ENCODE peak calls at places on chromosomes 7 and 10, in six cellular contexts. U, W, M, J, P and E are unnamed samples.

GRCh38 chr10:17835688-17836087 is 26.5 kb downstream of the MRC1 start:
- DNase-seq in W (no peak), U (no peak), M (no peak), J (no peak), P (no peak), E (no peak)

GRCh38 chr7:45670227-45670626 is 96.1 kb downstream of the ADCY1 start:
- DNase-seq in J (peak; percentile 24), U (no peak), M (no peak), P (no peak), W (no peak), E (no peak)

GRCh38 chr10:98337484-98337883 is 69.5 kb upstream of the LOXL4 start:
- DNase-seq in W (no peak), P (no peak), U (no peak), J (no peak), M (no peak), E (no peak)

GRCh38 chr10:86359111-86359510 is 7.5 kb downstream of the GRID1 start:
- DNase-seq in P (no peak), U (no peak), M (no peak), W (no peak), J (no peak), E (no peak)

GRCh38 chr7:102119925-102120324 is 166.7 kb upstream of the SH2B2 start:
- DNase-seq in M (no peak), W (no peak), U (no peak), P (no peak), J (no peak), E (no peak)

GRCh38 chr7:113629244-113629643 is 289.6 kb downstream of the PPP1R3A start:
- DNase-seq in U (no peak), P (no peak), J (no peak), M (no peak), W (no peak), E (no peak)

GRCh38 chr10:119755446-119755845 is 29.6 kb downstream of the INPP5F start:
- DNase-seq in W (no peak), P (no peak), U (no peak), M (no peak), J (no peak), E (no peak)

GRCh38 chr10:9625266-9625776 is 1392.4 kb upstream of the CELF2 start:
- DNase-seq in J (no peak), P (no peak), U (no peak), W (no peak), M (no peak), E (no peak)

GRCh38 chr7:157517782-157518513 is 181.1 kb downstream of the DNAJB6 start:
- DNase-seq in J (no peak), M (no peak), W (peak; percentile 6), P (no peak), U (no peak), E (no peak)

GRCh38 chr7:82760092-82760491 is 316.5 kb upstream of the CACNA2D1 start:
- DNase-seq in P (no peak), U (no peak), J (no peak), W (no peak), M (no peak), E (no peak)

GRCh38 chr7:2968176-2968575 is 75.5 kb downstream of the CARD11 start:
- DNase-seq in J (peak; percentile 8), U (no peak), W (no peak), M (no peak), P (no peak), E (no peak)

GRCh38 chr7:133139350-133139749 is 57.5 kb upstream of the CHCHD3 start:
- DNase-seq in W (no peak), U (peak; percentile 63), P (no peak), M (no peak), J (no peak), E (no peak)

GRCh38 chr10:16732376-16732775 is 84.8 kb downstream of the RSU1 start:
- DNase-seq in J (no peak), W (no peak), M (no peak), U (no peak), P (no peak), E (no peak)

GRCh38 chr7:149490083-149490482 is 7.5 kb downstream of the ZNF746 start:
- DNase-seq in J (no peak), P (no peak), W (no peak), U (no peak), M (no peak), E (no peak)

GRCh38 chr7:17580141-17580540 is 281.7 kb downstream of the AHR start:
- DNase-seq in J (no peak), U (no peak), W (no peak), P (no peak), M (no peak), E (no peak)

GRCh38 chr7:22094413-22095304 is 149.0 kb upstream of the CDCA7L start:
- DNase-seq in P (no peak), U (no peak), W (no peak), J (peak; percentile 58), M (no peak), E (no peak)

GRCh38 chr7:39720586-39720985 is 97.2 kb downstream of the RALA start:
- DNase-seq in M (no peak), U (no peak), J (no peak), W (no peak), P (no peak), E (no peak)

GRCh38 chr10:33749042-33749441 is 414.6 kb upstream of the NRP1 start:
- DNase-seq in M (no peak), U (no peak), W (no peak), P (no peak), J (no peak), E (no peak)

GRCh38 chr7:154853727-154854095 is 149.2 kb downstream of the PAXIP1 start:
- DNase-seq in U (no peak), M (no peak), J (no peak), P (no peak), W (no peak), E (no peak)

GRCh38 chr7:25454562-25455031 is 226.3 kb upstream of the NPVF start:
- DNase-seq in P (peak; percentile 18), W (no peak), J (no peak), U (peak; percentile 43), M (no peak), E (no peak)

GRCh38 chr10:18607979-18608378 is 43.4 kb downstream of the NSUN6 start:
- DNase-seq in U (no peak), W (no peak), P (no peak), J (no peak), M (no peak), E (no peak)

GRCh38 chr10:77801474-77802238 is 124.9 kb downstream of the DLG5 start:
- DNase-seq in J (no peak), W (peak; percentile 29), M (no peak), P (no peak), U (no peak), E (peak; percentile 21)

GRCh38 chr10:70840836-70841235 is 25.1 kb downstream of the SGPL1 start:
- DNase-seq in P (no peak), M (no peak), W (no peak), U (no peak), J (no peak), E (no peak)

GRCh38 chr10:1400129-1400865 is 337.0 kb downstream of the ADARB2 start:
- DNase-seq in U (no peak), J (peak; percentile 24), P (no peak), M (no peak), W (no peak), E (no peak)

GRCh38 chr10:77710759-77711682 is 73.4 kb upstream of the KCNMA1 start:
- DNase-seq in U (peak; percentile 92), J (peak; percentile 84), M (peak; percentile 55), P (peak; percentile 82), W (peak; percentile 69), E (peak; percentile 53)

GRCh38 chr7:84705701-84706100 is 481.2 kb downstream of the SEMA3D start:
- DNase-seq in P (no peak), U (no peak), W (no peak), J (no peak), M (no peak), E (no peak)

GRCh38 chr10:123154943-123155505 is 822 bp downstream of the BUB3 start:
- DNase-seq in U (no peak), J (no peak), M (no peak), W (no peak), P (no peak), E (no peak)

GRCh38 chr7:54663186-54663585 is 95.8 kb downstream of the SEC61G start:
- DNase-seq in M (no peak), W (no peak), U (no peak), J (no peak), P (no peak), E (no peak)

GRCh38 chr10:29370612-29371092 is 81.8 kb downstream of the LYZL1 start:
- DNase-seq in P (no peak), J (no peak), M (no peak), U (no peak), W (no peak), E (no peak)

GRCh38 chr7:23938937-23939552 is 229.0 kb downstream of the STK31 start:
- DNase-seq in J (no peak), U (peak; percentile 71), W (no peak), P (no peak), M (no peak), E (no peak)

GRCh38 chr7:116582164-116582732 is 57.4 kb downstream of the CAV1 start:
- DNase-seq in U (no peak), M (no peak), P (no peak), W (no peak), J (no peak), E (no peak)

GRCh38 chr10:101956898-101957297 is 99.1 kb downstream of the ARMH3 start:
- DNase-seq in M (no peak), W (no peak), P (no peak), U (no peak), J (no peak), E (no peak)
- H3K36me3 ChIP-seq in M (no peaks in the 10 kb centered on the region), W (peaks cover 11% of the 10 kb centered on the region), P (peaks cover 59% of the 10 kb centered on the region), U (no peaks in the 10 kb centered on the region), J (peaks cover 23% of the 10 kb centered on the region), E (peaks cover 21% of the 10 kb centered on the region)

GRCh38 chr7:69654381-69654780 is 56.1 kb downstream of the AUTS2 start:
- DNase-seq in W (no peak), M (no peak), P (no peak), U (no peak), J (no peak), E (no peak)
- H3K27ac ChIP-seq in W (no peak overlapping the region), M (no peak overlapping the region), P (peak overlapping the region; percentile 28), U (no peak overlapping the region), J (no peak overlapping the region), E (no peak overlapping the region)

GRCh38 chr10:124174071-124174566 is 80.7 kb upstream of the CHST15 start:
- DNase-seq in P (no peak), J (no peak), U (no peak), M (no peak), W (no peak), E (no peak)
- H3K36me3 ChIP-seq in P (no peaks in the 10 kb centered on the region), J (no peaks in the 10 kb centered on the region), U (no peaks in the 10 kb centered on the region), M (no peaks in the 10 kb centered on the region), W (no peaks in the 10 kb centered on the region), E (no peaks in the 10 kb centered on the region)

GRCh38 chr7:105001652-105002184 is 12.3 kb upstream of the KMT2E start:
- DNase-seq in J (no peak), U (no peak), W (no peak), P (no peak), M (no peak), E (no peak)

GRCh38 chr7:105000927-105001336 is 13.1 kb upstream of the KMT2E start:
- DNase-seq in J (no peak), M (no peak), P (no peak), U (no peak), W (no peak), E (no peak)

GRCh38 chr7:105000190-105000589 is 13.8 kb upstream of the KMT2E start:
- DNase-seq in J (no peak), P (no peak), U (no peak), W (no peak), M (no peak), E (no peak)

GRCh38 chr7:105003875-105004510 is 10.0 kb upstream of the KMT2E start:
- DNase-seq in U (no peak), J (no peak), W (no peak), P (no peak), M (no peak), E (no peak)

GRCh38 chr7:105003275-105003674 is 10.7 kb upstream of the KMT2E start:
- DNase-seq in P (no peak), W (no peak), U (no peak), M (no peak), J (peak; percentile 90), E (no peak)
- H3K27ac ChIP-seq in P (peak overlapping the region; percentile 68), W (no peak overlapping the region), U (no peak overlapping the region), M (peak overlapping the region; percentile 57), J (peak overlapping the region; percentile 100), E (peak overlapping the region; percentile 29)